ENCODE peak calls at places on chromosomes 11 and 22, in five cellular contexts. U, E, K, M and I are unnamed samples.

GRCh38 chr11:28529540-28530410 is 421.6 kb downstream of the METTL15 start:
- DNase-seq in U (peak; percentile 32), E (peak; percentile 24), K (no peak), M (peak; percentile 62), I (peak; percentile 81)

GRCh38 chr22:47090591-47091240 is 328.3 kb downstream of the TBC1D22A start:
- DNase-seq in U (no peak), E (peak; percentile 14), K (no peak), M (peak; percentile 47), I (peak; percentile 47)

GRCh38 chr22:31747441-31747840 is 2.5 kb downstream of the PRR14L start:
- DNase-seq in U (no peak), E (no peak), K (no peak), M (peak; percentile 66), I (no peak)

GRCh38 chr22:44389181-44389580 is 76.4 kb upstream of the SHISAL1 start:
- DNase-seq in U (no peak), E (no peak), K (no peak), M (no peak), I (no peak)

GRCh38 chr11:44348114-44348513 is 38.2 kb upstream of the ALX4 start:
- DNase-seq in U (no peak), E (no peak), K (no peak), M (no peak), I (no peak)

GRCh38 chr11:131652231-131652630 is 281.8 kb downstream of the NTM start:
- DNase-seq in U (no peak), E (no peak), K (no peak), M (no peak), I (no peak)

GRCh38 chr11:88508808-88509581 is 171.5 kb upstream of the CTSC start:
- DNase-seq in U (peak; percentile 36), E (no peak), K (no peak), M (peak; percentile 57), I (peak; percentile 55)

GRCh38 chr11:119722281-119722794 is 6.7 kb downstream of the NECTIN1 start:
- DNase-seq in U (no peak), E (no peak), K (no peak), M (no peak), I (no peak)

GRCh38 chr22:49838771-49839717 is 11.4 kb upstream of the BRD1 start:
- DNase-seq in U (no peak), E (no peak), K (no peak), M (peak; percentile 37), I (no peak)

GRCh38 chr11:22467248-22467647 is 129.1 kb downstream of the SLC17A6 start:
- DNase-seq in U (no peak), E (no peak), K (no peak), M (no peak), I (peak; percentile 46)

GRCh38 chr11:118135796-118136165 is 16.8 kb downstream of the SCN4B start:
- DNase-seq in U (no peak), E (no peak), K (no peak), M (no peak), I (no peak)

GRCh38 chr11:14423633-14424032 is 64.7 kb upstream of the RRAS2 start:
- DNase-seq in U (no peak), E (no peak), K (no peak), M (no peak), I (peak; percentile 47)

GRCh38 chr22:36234211-36234610 is 5.1 kb downstream of the APOL2 start:
- DNase-seq in U (no peak), E (no peak), K (no peak), M (no peak), I (no peak)

GRCh38 chr22:36233796-36234195 is 5.5 kb downstream of the APOL2 start:
- DNase-seq in U (no peak), E (no peak), K (no peak), M (no peak), I (no peak)

GRCh38 chr22:36236338-36237319 is 2.7 kb downstream of the APOL2 start:
- DNase-seq in U (no peak), E (no peak), K (no peak), M (peak; percentile 20), I (no peak)

GRCh38 chr22:36234919-36235318 is 4.4 kb downstream of the APOL2 start:
- DNase-seq in U (no peak), E (no peak), K (no peak), M (no peak), I (no peak)

DNA sequence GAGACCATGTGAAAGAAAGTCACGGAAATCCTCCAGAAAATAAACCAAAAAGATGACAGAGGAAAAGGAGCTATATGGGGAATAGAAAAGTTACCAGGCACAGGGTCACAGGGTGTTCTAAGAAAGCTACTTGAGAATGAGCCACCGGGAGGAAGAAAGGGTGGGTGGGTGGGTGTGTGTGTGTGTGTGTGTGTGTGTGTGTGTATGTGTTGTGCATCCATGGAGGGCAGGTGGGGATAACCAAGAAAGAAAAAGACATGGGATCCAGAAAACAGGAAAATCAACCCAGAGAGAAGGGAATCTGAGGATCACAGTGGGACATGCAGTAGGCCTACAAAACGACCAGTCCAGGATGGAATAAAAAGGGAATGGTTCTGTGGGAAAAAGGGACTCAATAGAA is 3.7 kb downstream of the APOL2 start:
- DNase-seq in U (no peak), E (no peak), K (no peak), M (no peak), I (no peak)
- H3K4me1 ChIP-seq in U (peaks cover 25% of the 10 kb centered on the region), E (peaks cover 10% of the 10 kb centered on the region), K (peaks cover 49% of the 10 kb centered on the region), M (peaks cover 24% of the 10 kb centered on the region), I (peaks cover 54% of the 10 kb centered on the region)

GRCh38 chr11:102882389-102883024 is 7.7 kb upstream of the MMP12 start:
- DNase-seq in U (no peak), E (no peak), K (no peak), M (no peak), I (peak; percentile 59)

GRCh38 chr11:102886999-102887398 is 12.2 kb upstream of the MMP12 start:
- DNase-seq in U (no peak), E (no peak), K (no peak), M (no peak), I (no peak)

GRCh38 chr11:102879801-102880200 is 5.0 kb upstream of the MMP12 start:
- DNase-seq in U (no peak), E (no peak), K (no peak), M (no peak), I (no peak)

GRCh38 chr11:102878595-102878994 is 3.8 kb upstream of the MMP12 start:
- DNase-seq in U (no peak), E (no peak), K (no peak), M (no peak), I (no peak)

DNA sequence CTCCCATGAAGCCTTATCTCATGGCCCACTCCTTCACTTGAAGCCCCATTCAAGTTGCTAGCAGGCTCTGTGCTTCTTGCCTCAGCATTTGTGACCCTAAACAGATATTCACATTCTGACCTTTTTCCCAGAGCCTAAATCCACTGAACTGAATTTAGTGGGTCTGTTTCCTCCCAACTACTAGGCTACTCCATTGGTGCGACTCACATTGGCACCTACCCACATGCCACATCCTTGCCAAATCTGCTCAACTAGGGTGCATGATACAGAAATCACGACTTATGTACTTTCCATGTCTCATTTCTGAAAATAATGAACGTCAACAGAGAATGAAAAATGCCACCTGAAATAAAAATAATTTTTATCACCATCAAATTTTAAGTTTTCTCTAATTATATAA is 8.3 kb upstream of the MMP12 start:
- DNase-seq in U (no peak), E (no peak), K (no peak), M (no peak), I (no peak)
- H3K4me1 ChIP-seq in U (no peaks in the 10 kb centered on the region), E (no peaks in the 10 kb centered on the region), K (no peaks in the 10 kb centered on the region), M (no peaks in the 10 kb centered on the region), I (peaks cover 11% of the 10 kb centered on the region)

GRCh38 chr11:69643646-69644045 is 2.7 kb downstream of the CCND1 start:
- DNase-seq in U (no peak), E (no peak), K (no peak), M (no peak), I (peak; percentile 25)
- H3K4me1 ChIP-seq in U (peaks cover 34% of the 10 kb centered on the region), E (peaks cover 30% of the 10 kb centered on the region), K (peaks cover 36% of the 10 kb centered on the region), M (peaks cover 27% of the 10 kb centered on the region), I (peaks cover 28% of the 10 kb centered on the region)

GRCh38 chr11:32386770-32387377 is 48.5 kb downstream of the WT1 start:
- DNase-seq in U (peak; percentile 37), E (no peak), K (no peak), M (no peak), I (no peak)
- H3K4me1 ChIP-seq in U (peaks cover 4% of the 10 kb centered on the region), E (no peaks in the 10 kb centered on the region), K (no peaks in the 10 kb centered on the region), M (no peaks in the 10 kb centered on the region), I (no peaks in the 10 kb centered on the region)

DNA sequence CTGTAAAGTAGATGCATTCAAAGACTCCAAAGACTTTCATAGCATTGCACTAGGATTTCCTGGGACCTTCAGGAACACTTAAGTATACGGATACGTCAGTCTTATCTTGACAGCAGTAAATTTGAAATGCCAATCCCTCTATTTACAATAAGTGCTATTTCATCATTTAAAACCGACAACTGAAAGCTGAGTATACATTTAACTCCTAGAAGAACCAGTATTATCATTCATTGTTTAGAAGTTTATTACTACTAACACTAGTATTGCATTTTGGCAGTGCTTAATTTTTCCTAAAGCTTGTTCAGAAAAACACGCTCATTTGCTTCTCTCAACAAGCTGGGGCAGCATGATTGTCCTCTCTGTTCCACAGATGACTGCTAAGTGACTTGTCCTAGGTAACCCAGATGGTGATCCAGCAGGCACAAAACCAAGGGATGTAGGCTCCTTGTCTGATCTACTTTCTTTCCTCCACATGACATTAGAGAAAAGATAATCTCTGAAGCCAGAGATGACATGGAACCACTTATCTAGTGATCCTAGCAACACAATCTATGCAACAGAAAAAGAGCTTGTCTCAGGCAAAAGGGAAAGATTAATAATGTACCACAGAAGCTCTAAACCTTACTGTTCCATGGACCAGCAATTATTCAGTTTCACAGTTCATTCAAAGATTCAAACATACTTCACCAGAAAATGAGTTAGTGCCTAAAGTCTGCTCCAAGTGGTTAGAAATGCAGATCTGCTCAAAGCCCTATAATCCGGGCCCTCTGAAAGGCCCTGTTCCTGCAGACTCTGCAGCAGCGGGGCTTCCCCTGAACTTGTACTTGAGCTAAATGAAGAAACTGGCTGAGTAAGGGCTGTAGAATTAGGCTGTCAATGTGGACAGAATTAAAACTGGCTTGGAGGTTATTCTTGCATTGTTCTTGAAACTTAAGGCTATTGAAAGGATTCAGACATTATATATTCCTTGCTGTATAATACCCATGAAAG is 5.2 kb downstream of the MAML2 start:
- DNase-seq in U (no peak), E (no peak), K (no peak), M (no peak), I (peak; percentile 78)
- H3K4me1 ChIP-seq in U (peaks cover 28% of the 10 kb centered on the region), E (peaks cover 8% of the 10 kb centered on the region), K (peaks cover 62% of the 10 kb centered on the region), M (peaks cover 33% of the 10 kb centered on the region), I (peaks cover 59% of the 10 kb centered on the region)

GRCh38 chr22:17918840-17919239 is 105.5 kb downstream of the MICAL3 start:
- DNase-seq in U (no peak), E (no peak), K (no peak), M (no peak), I (no peak)

GRCh38 chr22:17916226-17916889 is 108.0 kb downstream of the MICAL3 start:
- DNase-seq in U (no peak), E (no peak), K (no peak), M (no peak), I (no peak)

GRCh38 chr22:17915676-17916075 is 108.7 kb downstream of the MICAL3 start:
- DNase-seq in U (no peak), E (no peak), K (no peak), M (no peak), I (no peak)

GRCh38 chr22:17919276-17920144 is 104.9 kb downstream of the MICAL3 start:
- DNase-seq in U (peak; percentile 59), E (no peak), K (no peak), M (no peak), I (no peak)

DNA sequence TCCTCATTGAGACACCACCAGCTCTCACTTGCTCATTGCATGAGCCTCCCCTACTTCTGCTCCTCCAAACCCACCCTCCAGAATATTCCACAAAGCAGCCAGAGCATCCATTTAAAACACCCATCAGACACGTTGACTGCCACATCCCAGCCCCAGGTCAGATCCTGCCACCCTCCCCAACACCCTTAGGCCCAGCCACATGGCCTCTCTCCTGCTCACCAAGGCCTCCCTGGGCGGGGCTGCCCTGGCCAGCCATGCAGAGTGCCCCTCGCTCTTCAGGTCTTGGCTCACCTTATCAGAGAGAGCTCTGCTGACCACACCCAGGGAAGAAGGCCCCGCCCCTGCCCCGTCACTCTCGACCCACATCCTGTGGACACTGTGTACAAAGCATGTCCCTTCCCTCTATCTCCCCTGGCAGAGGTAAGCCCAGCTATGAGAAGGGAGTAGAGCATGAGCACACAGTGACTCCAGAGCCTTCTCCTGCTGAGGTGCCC is 106.8 kb downstream of the MICAL3 start:
- DNase-seq in U (no peak), E (no peak), K (no peak), M (no peak), I (no peak)
- H3K4me1 ChIP-seq in U (peaks cover 53% of the 10 kb centered on the region), E (peaks cover 14% of the 10 kb centered on the region), K (peaks cover 52% of the 10 kb centered on the region), M (peaks cover 24% of the 10 kb centered on the region), I (peaks cover 17% of the 10 kb centered on the region)